ENCODE peak calls at places on chromosomes 3 and 15, in four cellular contexts. O is fibroblast of the aortic adventitia, H is GM23248, J is fibroblast of pulmonary artery. R is an unnamed sample.

GRCh38 chr3:16433701-16434151 is 79.8 kb downstream of the RFTN1 start:
- DNase-seq in O (no peak), H (no peak), J (no peak), R (no peak)

GRCh38 chr3:51845129-51845528 is 16.3 kb upstream of the IQCF2 start:
- DNase-seq in O (no peak), H (no peak), J (no peak), R (no peak)

GRCh38 chr3:4261411-4261810 is 41.8 kb upstream of the SETMAR start:
- DNase-seq in O (no peak), H (no peak), J (no peak), R (no peak)

GRCh38 chr15:68213991-68214837 is 9.1 kb upstream of the CALML4 start:
- DNase-seq in O (no peak), H (no peak), J (no peak), R (no peak)

GRCh38 chr3:197516517-197516889 is 39.3 kb downstream of the BDH1 start:
- DNase-seq in O (peak), H (peak), J (peak), R (no peak)

GRCh38 chr3:185150561-185150960 is 2.3 kb downstream of the C3orf70 start:
- DNase-seq in O (no peak), H (no peak), J (no peak), R (no peak)

GRCh38 chr3:50587806-50588758 is 18.8 kb downstream of the HEMK1 start:
- DNase-seq in O (no peak), H (peak), J (no peak), R (no peak)

GRCh38 chr3:159882784-159883779 is 105.6 kb upstream of the IL12A start:
- DNase-seq in O (no peak), H (peak), J (peak), R (no peak)

GRCh38 chr3:137770066-137770805 is 6.1 kb downstream of the SOX14 start:
- DNase-seq in O (no peak), H (no peak), J (no peak), R (no peak)

GRCh38 chr3:149507491-149508324 is 33.2 kb downstream of the TM4SF4 start:
- DNase-seq in O (peak), H (peak), J (peak), R (no peak)

GRCh38 chr15:35533130-35534110 is 12.5 kb downstream of the DPH6 start:
- DNase-seq in O (peak), H (peak), J (no peak), R (no peak)

GRCh38 chr3:177350051-177350565 is 152.8 kb upstream of the TBL1XR1 start:
- DNase-seq in O (peak), H (no peak), J (no peak), R (no peak)

GRCh38 chr3:189630667-189631372 is 369 bp upstream of the TP63 start:
- DNase-seq in O (no peak), H (peak), J (no peak), R (no peak)

GRCh38 chr3:196008929-196009328 is 73.0 kb downstream of the TFRC start:
- DNase-seq in O (no peak), H (no peak), J (no peak), R (no peak)

GRCh38 chr3:157865449-157865862 is 240.8 kb downstream of the SHOX2 start:
- DNase-seq in O (no peak), H (no peak), J (peak), R (peak)

GRCh38 chr3:186589856-186590579 is 19.5 kb downstream of the DNAJB11 start:
- DNase-seq in O (peak), H (peak), J (peak), R (peak)

GRCh38 chr3:11764931-11765363 is 81.7 kb downstream of the TAMM41 start:
- DNase-seq in O (peak), H (peak), J (peak), R (no peak)

GRCh38 chr3:167938516-167938915 is 157.2 kb downstream of the GOLIM4 start:
- DNase-seq in O (no peak), H (no peak), J (no peak), R (no peak)

GRCh38 chr3:150038830-150039229 is 68.1 kb upstream of the PFN2 start:
- DNase-seq in O (peak), H (no peak), J (no peak), R (no peak)

GRCh38 chr15:83698294-83698693 is 44.4 kb downstream of the ADAMTSL3 start:
- DNase-seq in O (peak), H (peak), J (peak), R (no peak)

GRCh38 chr3:196341142-196341541 is 3.0 kb upstream of the TM4SF19 start:
- DNase-seq in O (peak), H (peak), J (peak), R (no peak)

GRCh38 chr3:72152551-72153476 is 367.9 kb upstream of the PROK2 start:
- DNase-seq in O (peak), H (peak), J (peak), R (no peak)

GRCh38 chr3:50251220-50251619 is 15.2 kb downstream of the GNAI2 start:
- DNase-seq in O (peak), H (peak), J (peak), R (no peak)

GRCh38 chr15:90101130-90101968 is 919 bp downstream of the IDH2 start:
- DNase-seq in O (peak), H (peak), J (no peak), R (no peak)

GRCh38 chr3:189685854-189686253 is 54.7 kb downstream of the TP63 start:
- DNase-seq in O (peak), H (peak), J (peak), R (no peak)

GRCh38 chr3:44235604-44236484 is 5.8 kb upstream of the TOPAZ1 start:
- DNase-seq in O (peak), H (peak), J (peak), R (peak)

GRCh38 chr3:79467721-79468120 is 300.1 kb downstream of the ROBO1 start:
- DNase-seq in O (no peak), H (peak), J (no peak), R (no peak)

GRCh38 chr3:44077267-44077666 is 164.4 kb upstream of the TOPAZ1 start:
- DNase-seq in O (no peak), H (peak), J (peak), R (peak)

GRCh38 chr15:25239471-25240345 is 199.1 kb downstream of the UBE3A start:
- DNase-seq in O (no peak), H (no peak), J (no peak), R (no peak)

GRCh38 chr3:61903931-61904657 is 342.7 kb downstream of the PTPRG start:
- DNase-seq in O (peak), H (peak), J (peak), R (no peak)

GRCh38 chr15:66847565-66847991 is 145.5 kb downstream of the SMAD6 start:
- DNase-seq in O (no peak), H (no peak), J (no peak), R (no peak)

GRCh38 chr3:120688121-120688520 is 6.1 kb upstream of the HGD start:
- DNase-seq in O (peak), H (peak), J (peak), R (no peak)

GRCh38 chr15:79853492-79854328 is 43.1 kb downstream of the MTHFS start:
- DNase-seq in O (peak), H (peak), J (peak), R (peak)

GRCh38 chr3:36149447-36149865 is 230.8 kb upstream of the STAC start:
- DNase-seq in O (no peak), H (no peak), J (no peak), R (no peak)

GRCh38 chr3:51637941-51638471 is 33.0 kb upstream of the TEX264 start:
- DNase-seq in O (peak), H (peak), J (peak), R (peak)

GRCh38 chr3:117306299-117306698 is 596.7 kb downstream of the TUSC7 start:
- DNase-seq in O (no peak), H (no peak), J (no peak), R (no peak)
- H3K4me3 ChIP-seq in O (no peak), H (no peak), J (no peak), R (no peak)

DNA sequence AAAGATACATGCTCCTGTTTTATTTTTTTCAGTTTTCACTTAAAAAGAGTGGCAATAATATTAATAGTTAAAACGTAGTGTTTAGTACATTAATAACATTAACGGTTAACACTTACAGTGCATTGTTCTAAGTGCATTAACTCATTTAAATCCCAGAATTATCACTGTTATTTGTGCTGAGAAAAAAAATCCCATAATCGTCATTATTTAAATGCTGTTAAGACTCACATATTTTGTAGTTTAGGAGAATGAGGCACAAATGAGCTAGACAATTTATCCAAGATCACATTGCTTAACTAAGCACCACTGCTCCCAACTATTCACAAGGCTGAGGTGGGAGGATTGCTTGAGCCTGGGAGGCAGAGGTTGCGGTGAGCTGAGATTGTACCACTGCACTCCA is 34.9 kb downstream of the CHAC1 start:
- DNase-seq in O (no peak), H (no peak), J (no peak), R (no peak)
- H3K4me3 ChIP-seq in O (no peak), H (no peak), J (no peak), R (no peak)

GRCh38 chr3:194133661-194134230 is 2.2 kb upstream of the HES1 start:
- DNase-seq in O (no peak), H (peak), J (peak), R (no peak)
- H3K4me3 ChIP-seq in O (peak), H (peak), J (peak), R (peak)

GRCh38 chr3:112321867-112322652 is 10.9 kb upstream of the CD200 start:
- DNase-seq in O (no peak), H (no peak), J (no peak), R (no peak)
- H3K4me3 ChIP-seq in O (no peak), H (no peak), J (no peak), R (no peak)

R was measured in Jurkat, Clone E6-1.